ENCODE peak calls at places on chromosomes 12 and 14, in nine cellular contexts. T is anterior cingulate cortex; U is DMS153; M is HFFc6; J is activated CD8-positive, alpha-beta T cell treated with anti-CD3 and anti-CD28 coated beads for 36 hours; N is SJSA1; D is iPS DF 19.7; H is ACHN; C is hippocampal formation. Z is an unnamed sample.

GRCh38 chr12:77943466-77943865 is 112.8 kb downstream of the NAV3 start:
- DNase-seq in J (no peak), N (no peak), T (no peak), H (peak; percentile 71), U (no peak), C (no peak), D (no peak), M (peak; percentile 59), Z (no peak)

GRCh38 chr14:80536456-80536855 is 325.2 kb upstream of the DIO2 start:
- DNase-seq in C (no peak), H (no peak), J (no peak), T (no peak), M (no peak), D (no peak), U (peak; percentile 8), N (no peak), Z (no peak)

GRCh38 chr14:60775296-60775695 is 40.7 kb downstream of the MNAT1 start:
- DNase-seq in N (no peak), T (no peak), M (peak; percentile 65), D (no peak), J (no peak), U (no peak), H (peak; percentile 32), C (no peak), Z (no peak)

GRCh38 chr12:80222261-80222660 is 122.9 kb downstream of the OTOGL start:
- DNase-seq in T (no peak), C (no peak), N (no peak), D (no peak), H (no peak), M (no peak), U (no peak), J (no peak), Z (no peak)

GRCh38 chr12:13039557-13039956 is 4.6 kb upstream of the FAM234B start:
- DNase-seq in U (no peak), T (no peak), M (no peak), D (no peak), H (no peak), N (no peak), C (no peak), J (no peak), Z (no peak)

GRCh38 chr14:65413739-65414045 is 1.2 kb downstream of the FUT8 start:
- DNase-seq in C (no peak), T (no peak), H (no peak), D (no peak), M (no peak), J (no peak), U (no peak), N (no peak), Z (no peak)

GRCh38 chr14:72495668-72496067 is 398.2 kb downstream of the DPF3 start:
- DNase-seq in T (no peak), J (no peak), D (no peak), M (no peak), C (no peak), H (no peak), N (no peak), U (no peak), Z (no peak)

GRCh38 chr12:91133871-91134270 is 22.6 kb upstream of the LUM start:
- DNase-seq in H (no peak), N (no peak), D (no peak), M (peak; percentile 81), J (no peak), T (no peak), U (no peak), C (no peak), Z (no peak)

GRCh38 chr12:9634177-9634803 is 26.6 kb upstream of the KLRB1 start:
- DNase-seq in J (peak; percentile 92), U (peak; percentile 8), T (no peak), C (no peak), N (no peak), D (no peak), H (peak; percentile 72), M (peak; percentile 30), Z (no peak)

GRCh38 chr14:28784262-28785021 is 17.9 kb downstream of the FOXG1 start:
- DNase-seq in D (no peak), N (no peak), U (no peak), M (no peak), C (no peak), T (no peak), J (no peak), H (no peak), Z (no peak)

GRCh38 chr12:132450391-132451171 is 39.4 kb upstream of the FBRSL1 start:
- DNase-seq in M (no peak), J (no peak), D (no peak), T (no peak), C (no peak), U (no peak), N (no peak), H (no peak), Z (no peak)

GRCh38 chr14:66696326-66696725 is 188.4 kb downstream of the GPHN start:
- DNase-seq in M (no peak), T (no peak), D (no peak), H (no peak), C (no peak), U (no peak), J (no peak), N (no peak), Z (no peak)

GRCh38 chr12:107429006-107429698 is 256.4 kb upstream of the PWP1 start:
- DNase-seq in D (no peak), H (no peak), N (no peak), U (peak; percentile 59), J (no peak), M (no peak), T (no peak), C (no peak), Z (no peak)

GRCh38 chr14:103118663-103119404 is 4.4 kb upstream of the TNFAIP2 start:
- DNase-seq in N (no peak), U (no peak), D (no peak), H (no peak), M (no peak), C (no peak), J (no peak), T (no peak), Z (peak; percentile 37)

GRCh38 chr14:104892517-104893434 is 27.7 kb downstream of the CEP170B start:
- DNase-seq in N (no peak), D (no peak), M (no peak), H (no peak), J (no peak), U (no peak), C (no peak), T (no peak), Z (no peak)

GRCh38 chr14:95696741-95697140 is 10.5 kb downstream of the TCL1B start:
- DNase-seq in H (no peak), T (no peak), C (no peak), J (no peak), N (peak; percentile 74), M (no peak), U (no peak), D (no peak), Z (no peak)

GRCh38 chr14:59280961-59281360 is 92.5 kb downstream of the DAAM1 start:
- DNase-seq in N (no peak), T (no peak), U (no peak), H (no peak), D (no peak), C (no peak), M (no peak), J (no peak), Z (no peak)

GRCh38 chr12:130813436-130813835 is 25.6 kb downstream of the STX2 start:
- DNase-seq in U (no peak), T (no peak), M (no peak), N (no peak), J (no peak), H (no peak), C (no peak), D (no peak), Z (no peak)

GRCh38 chr12:123387508-123388217 is 3.7 kb downstream of the KMT5A start:
- DNase-seq in J (peak; percentile 12), N (no peak), T (no peak), M (no peak), H (no peak), C (no peak), D (no peak), U (no peak), Z (no peak)

GRCh38 chr12:51591020-51591901 is at the start of gene SCN8A:
- DNase-seq in H (peak; percentile 62), C (peak; percentile 60), T (no peak), N (peak; percentile 66), M (peak; percentile 45), D (no peak), J (peak; percentile 63), U (peak; percentile 19), Z (peak; percentile 11)